ENCODE peak calls at places on chromosomes 5 and 9, in four cellular contexts. A, S, I and G are unnamed samples.

GRCh38 chr5:10522224-10522611 is 41.7 kb upstream of the ANKRD33B start:
- DNase-seq in A (no peak), S (no peak), I (no peak), G (no peak)

GRCh38 chr5:52983731-52984620 is 5.2 kb upstream of the ITGA2 start:
- DNase-seq in A (no peak), S (no peak), I (no peak), G (no peak)

GRCh38 chr9:121836382-121836885 is 185.0 kb downstream of the DAB2IP start:
- DNase-seq in A (peak; percentile 14), S (no peak), I (no peak), G (no peak)

GRCh38 chr5:359301-359897 is 37.9 kb downstream of the AHRR start:
- DNase-seq in A (no peak), S (no peak), I (no peak), G (no peak)

GRCh38 chr5:79513519-79514390 is at the start of gene HOMER1:
- DNase-seq in A (peak; percentile 90), S (peak; percentile 47), I (peak; percentile 86), G (peak; percentile 60)

GRCh38 chr9:82410306-82410705 is 421.7 kb downstream of the SPATA31D1 start:
- DNase-seq in A (no peak), S (no peak), I (no peak), G (no peak)

GRCh38 chr5:63127054-63127453 is 548.4 kb downstream of the LRRC70 start:
- DNase-seq in A (no peak), S (peak; percentile 42), I (no peak), G (no peak)

GRCh38 chr9:104264431-104264830 is 170.3 kb downstream of the SMC2 start:
- DNase-seq in A (no peak), S (no peak), I (no peak), G (no peak)

GRCh38 chr5:122756263-122756911 is 18.5 kb upstream of the SNX2 start:
- DNase-seq in A (no peak), S (peak; percentile 64), I (no peak), G (peak; percentile 85)

GRCh38 chr9:120637919-120638318 is 58.0 kb upstream of the CDK5RAP2 start:
- DNase-seq in A (no peak), S (no peak), I (no peak), G (no peak)

GRCh38 chr9:113963017-113963620 is 87.0 kb downstream of the ZNF618 start:
- DNase-seq in A (peak; percentile 68), S (peak; percentile 52), I (peak; percentile 69), G (peak; percentile 35)

GRCh38 chr5:6187501-6187900 is 190.8 kb downstream of the MED10 start:
- DNase-seq in A (no peak), S (no peak), I (no peak), G (no peak)

GRCh38 chr5:79189439-79190234 is 46.3 kb upstream of the JMY start:
- DNase-seq in A (no peak), S (no peak), I (no peak), G (no peak)

GRCh38 chr5:26649000-26649399 is 389.4 kb downstream of the CDH9 start:
- DNase-seq in A (no peak), S (no peak), I (no peak), G (no peak)

GRCh38 chr5:39541920-39542319 is 117.1 kb upstream of the DAB2 start:
- DNase-seq in A (no peak), S (no peak), I (no peak), G (no peak)

GRCh38 chr5:144831650-144832049 is 661.0 kb downstream of the KCTD16 start:
- DNase-seq in A (no peak), S (no peak), I (no peak), G (no peak)